ENCODE peak calls at places on chromosomes 4 and X, in four cellular contexts. One of them, this sample, is unnamed. For H3K27me3, the result is how much of the 10 kb centered on the place peaks cover.

GRCh38 chrX:125507119-125507518 is 187.4 kb downstream of the TEX13C start:
- DNase-seq in BE2C: no peak
- DNase-seq in HL-60: no peak
- DNase-seq in psoas muscle: no peak
- DNase-seq in this sample: no peak

GRCh38 chr4:16750882-16751642 is 147.4 kb downstream of the LDB2 start:
- DNase-seq in BE2C: peak
- DNase-seq in psoas muscle: no peak
- DNase-seq in HL-60: no peak
- DNase-seq in this sample: no peak

GRCh38 chrX:20252392-20253231 is 14.1 kb downstream of the RPS6KA3 start:
- DNase-seq in BE2C: peak
- DNase-seq in HL-60: peak
- DNase-seq in psoas muscle: peak
- DNase-seq in this sample: no peak

GRCh38 chr4:2694691-2695090 is 61.4 kb downstream of the TNIP2 start:
- DNase-seq in BE2C: no peak
- DNase-seq in psoas muscle: peak
- DNase-seq in HL-60: no peak
- DNase-seq in this sample: no peak

GRCh38 chr4:1413221-1413663 is 7.0 kb upstream of the NKX1-1 start:
- DNase-seq in BE2C: no peak
- DNase-seq in psoas muscle: no peak
- DNase-seq in HL-60: no peak
- DNase-seq in this sample: peak

GRCh38 chr4:65383589-65384305 is 286.5 kb downstream of the EPHA5 start:
- DNase-seq in BE2C: no peak
- DNase-seq in psoas muscle: no peak
- DNase-seq in HL-60: no peak
- DNase-seq in this sample: no peak

GRCh38 chr4:1172228-1172851 is at the start of gene SPON2:
- DNase-seq in psoas muscle: peak
- DNase-seq in BE2C: no peak
- DNase-seq in HL-60: no peak
- DNase-seq in this sample: peak

GRCh38 chr4:182492456-182492855 is 249.3 kb downstream of the TENM3 start:
- DNase-seq in BE2C: no peak
- DNase-seq in HL-60: no peak
- DNase-seq in psoas muscle: no peak
- DNase-seq in this sample: no peak

GRCh38 chrX:77938083-77938482 is 27.6 kb downstream of the ATP7A start:
- DNase-seq in HL-60: no peak
- DNase-seq in psoas muscle: no peak
- DNase-seq in BE2C: no peak
- DNase-seq in this sample: no peak

GRCh38 chr4:165489786-165490185 is 111.0 kb downstream of the CPE start:
- DNase-seq in BE2C: no peak
- DNase-seq in HL-60: no peak
- DNase-seq in psoas muscle: no peak
- DNase-seq in this sample: no peak

GRCh38 chr4:61992351-61992750 is 792.2 kb downstream of the ADGRL3 start:
- DNase-seq in BE2C: no peak
- DNase-seq in psoas muscle: no peak
- DNase-seq in HL-60: no peak
- DNase-seq in this sample: no peak

GRCh38 chr4:134308910-134309309 is 107.3 kb upstream of the PABPC4L start:
- DNase-seq in psoas muscle: no peak
- DNase-seq in HL-60: no peak
- DNase-seq in BE2C: no peak
- DNase-seq in this sample: no peak

GRCh38 chrX:149962859-149963757 is 24.8 kb upstream of the EOLA2 start:
- DNase-seq in BE2C: peak
- DNase-seq in HL-60: peak
- DNase-seq in psoas muscle: peak
- DNase-seq in this sample: no peak

GRCh38 chr4:123587983-123588494 is 191.4 kb downstream of the SPRY1 start:
- DNase-seq in BE2C: peak
- DNase-seq in HL-60: no peak
- DNase-seq in psoas muscle: peak
- DNase-seq in this sample: peak

GRCh38 chr4:57151481-57151880 is 41.3 kb upstream of the IGFBP7 start:
- DNase-seq in HL-60: no peak
- DNase-seq in psoas muscle: no peak
- DNase-seq in BE2C: no peak
- DNase-seq in this sample: peak

GRCh38 chrX:18855919-18856644 is 127.8 kb downstream of the PHKA2 start:
- DNase-seq in HL-60: no peak
- DNase-seq in psoas muscle: no peak
- DNase-seq in BE2C: no peak
- DNase-seq in this sample: no peak

GRCh38 chrX:137428777-137429564 is 137.0 kb upstream of the ZIC3 start:
- DNase-seq in HL-60: no peak
- DNase-seq in BE2C: no peak
- DNase-seq in psoas muscle: no peak
- DNase-seq in this sample: no peak

GRCh38 chrX:21989415-21989814 is 42.7 kb upstream of the PHEX start:
- DNase-seq in BE2C: no peak
- DNase-seq in psoas muscle: no peak
- DNase-seq in HL-60: peak
- DNase-seq in this sample: no peak

GRCh38 chrX:80174925-80175574 is 160.5 kb downstream of the TBX22 start:
- DNase-seq in BE2C: no peak
- DNase-seq in HL-60: no peak
- DNase-seq in psoas muscle: peak
- DNase-seq in this sample: no peak

GRCh38 chr4:10584042-10584441 is 100.5 kb downstream of the CLNK start:
- DNase-seq in HL-60: no peak
- DNase-seq in psoas muscle: no peak
- DNase-seq in BE2C: no peak
- DNase-seq in this sample: no peak

GRCh38 chrX:8946488-8947050 is 87.4 kb downstream of the FAM9B start:
- DNase-seq in HL-60: no peak
- DNase-seq in BE2C: no peak
- DNase-seq in psoas muscle: no peak
- DNase-seq in this sample: no peak

GRCh38 chr4:156764145-156764544 is 207.5 kb downstream of the PDGFC start:
- DNase-seq in HL-60: no peak
- DNase-seq in psoas muscle: no peak
- DNase-seq in BE2C: no peak
- DNase-seq in this sample: no peak

GRCh38 chr4:186940476-186940875 is 216.8 kb upstream of the FAT1 start:
- DNase-seq in psoas muscle: no peak
- DNase-seq in BE2C: no peak
- DNase-seq in HL-60: no peak
- DNase-seq in this sample: no peak

GRCh38 chrX:21004835-21005234 is 369.4 kb upstream of the CNKSR2 start:
- DNase-seq in BE2C: no peak
- DNase-seq in psoas muscle: no peak
- DNase-seq in HL-60: no peak
- DNase-seq in this sample: no peak

GRCh38 chrX:16662402-16662801 is 12.4 kb downstream of the S100G start:
- DNase-seq in BE2C: no peak
- DNase-seq in HL-60: no peak
- DNase-seq in psoas muscle: no peak
- DNase-seq in this sample: no peak

GRCh38 chrX:24298191-24298590 is 15.7 kb downstream of the SUPT20HL2 start:
- DNase-seq in BE2C: no peak
- DNase-seq in psoas muscle: no peak
- DNase-seq in HL-60: no peak
- DNase-seq in this sample: no peak

GRCh38 chrX:104137496-104137895 is 19.3 kb downstream of the SLC25A53 start:
- DNase-seq in HL-60: no peak
- DNase-seq in psoas muscle: no peak
- DNase-seq in BE2C: peak
- DNase-seq in this sample: no peak

GRCh38 chr4:38993683-38994082 is 38.5 kb downstream of the TMEM156 start:
- DNase-seq in psoas muscle: no peak
- DNase-seq in HL-60: no peak
- DNase-seq in BE2C: no peak
- DNase-seq in this sample: no peak

GRCh38 chr4:118112647-118113046 is 78.4 kb downstream of the NDST3 start:
- DNase-seq in HL-60: no peak
- DNase-seq in psoas muscle: no peak
- DNase-seq in BE2C: no peak
- DNase-seq in this sample: no peak

DNA sequence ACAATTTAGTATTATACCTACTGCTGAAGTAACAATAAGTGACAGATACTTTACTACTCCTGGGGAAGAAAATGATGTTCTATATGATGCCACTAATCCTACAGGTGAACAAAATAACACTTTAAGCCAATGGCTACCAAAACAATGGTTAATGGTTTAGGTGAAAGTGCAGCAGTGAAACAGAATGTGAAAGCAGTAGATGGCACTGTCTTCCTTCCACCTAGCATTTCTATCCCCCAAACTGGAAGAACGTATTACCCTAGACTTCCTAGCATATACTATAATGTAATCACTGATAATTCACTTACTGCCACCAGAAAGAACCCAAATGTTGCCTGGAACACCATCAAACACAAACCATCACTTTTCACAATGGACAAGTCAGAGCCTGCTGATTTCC is 18.9 kb upstream of the CABS1 start:
- DNase-seq in psoas muscle: no peak
- DNase-seq in BE2C: no peak
- DNase-seq in HL-60: no peak
- DNase-seq in this sample: no peak
- TF ChIP-seq CTCF in psoas muscle: no peak
- TF ChIP-seq CTCF in BE2C: no peak
- TF ChIP-seq CTCF in HL-60: no peak
- TF ChIP-seq CTCF in this sample: peak

GRCh38 chr4:26871611-26872010 is 11.0 kb downstream of the STIM2 start:
- DNase-seq in psoas muscle: no peak
- DNase-seq in HL-60: no peak
- DNase-seq in BE2C: peak
- DNase-seq in this sample: no peak
- H3K4me3 ChIP-seq in psoas muscle: no peak
- H3K4me3 ChIP-seq in HL-60: no peak
- H3K4me3 ChIP-seq in BE2C: no peak
- H3K4me3 ChIP-seq in this sample: no peak

DNA sequence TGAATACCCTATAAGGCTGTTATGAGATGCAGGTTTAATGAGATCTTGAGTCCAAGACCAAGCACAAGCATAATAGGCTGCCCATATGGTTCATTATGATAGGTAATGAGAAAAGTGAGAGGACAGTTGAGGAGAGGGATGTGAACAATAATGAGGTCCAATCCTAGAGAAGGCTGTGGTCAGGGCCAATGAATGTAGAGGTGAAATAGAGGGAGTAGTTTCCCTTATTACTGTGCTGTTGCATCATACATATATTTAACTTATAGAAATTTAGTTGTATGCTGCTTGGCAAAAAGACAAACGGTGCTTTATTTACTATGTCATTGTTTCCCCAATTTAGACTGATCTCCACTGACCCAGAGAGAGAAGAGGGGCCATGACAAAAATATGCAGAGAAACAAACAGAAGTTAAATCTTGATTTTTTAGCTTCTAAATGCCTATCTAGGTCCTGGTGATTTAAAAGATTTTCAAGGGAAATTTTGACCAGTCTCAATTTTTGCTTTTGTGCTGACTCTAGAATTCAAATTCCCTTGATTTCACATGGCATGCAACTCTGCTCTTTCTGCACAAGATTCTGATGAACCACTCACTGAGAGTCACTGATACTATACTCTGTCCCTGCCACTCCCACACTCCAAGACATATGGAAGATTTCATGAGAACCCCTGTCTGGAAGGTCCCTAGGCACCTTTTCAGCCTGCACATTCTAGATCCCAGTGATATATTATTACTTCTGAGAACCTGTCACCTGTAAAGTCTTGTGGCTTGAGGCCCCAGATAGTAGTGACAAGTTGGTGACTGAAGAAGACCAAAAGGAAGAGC is 159.7 kb downstream of the VSIG4 start:
- DNase-seq in HL-60: no peak
- DNase-seq in BE2C: no peak
- DNase-seq in psoas muscle: no peak
- DNase-seq in this sample: no peak
- H3K27me3 ChIP-seq in HL-60: under half
- H3K27me3 ChIP-seq in BE2C: under half
- H3K27me3 ChIP-seq in psoas muscle: under half
- H3K27me3 ChIP-seq in this sample: under half

GRCh38 chr4:7462509-7462971 is 27.8 kb upstream of the PSAPL1 start:
- DNase-seq in psoas muscle: no peak
- DNase-seq in HL-60: no peak
- DNase-seq in BE2C: peak
- DNase-seq in this sample: no peak
- TF ChIP-seq CTCF in psoas muscle: no peak
- TF ChIP-seq CTCF in HL-60: no peak
- TF ChIP-seq CTCF in BE2C: peak
- TF ChIP-seq CTCF in this sample: peak

GRCh38 chr4:105895324-105895608 is at the start of gene NPNT:
- DNase-seq in psoas muscle: no peak
- DNase-seq in HL-60: no peak
- DNase-seq in BE2C: peak
- DNase-seq in this sample: no peak

GRCh38 chr4:105894570-105895323 is 524 bp upstream of the NPNT start:
- DNase-seq in BE2C: no peak
- DNase-seq in HL-60: no peak
- DNase-seq in psoas muscle: no peak
- DNase-seq in this sample: no peak

GRCh38 chr4:105896461-105896939 is 1.2 kb downstream of the NPNT start:
- DNase-seq in BE2C: no peak
- DNase-seq in psoas muscle: no peak
- DNase-seq in HL-60: no peak
- DNase-seq in this sample: peak

GRCh38 chr4:105895609-105896460 is 564 bp downstream of the NPNT start:
- DNase-seq in psoas muscle: peak
- DNase-seq in BE2C: peak
- DNase-seq in HL-60: no peak
- DNase-seq in this sample: peak

DNA sequence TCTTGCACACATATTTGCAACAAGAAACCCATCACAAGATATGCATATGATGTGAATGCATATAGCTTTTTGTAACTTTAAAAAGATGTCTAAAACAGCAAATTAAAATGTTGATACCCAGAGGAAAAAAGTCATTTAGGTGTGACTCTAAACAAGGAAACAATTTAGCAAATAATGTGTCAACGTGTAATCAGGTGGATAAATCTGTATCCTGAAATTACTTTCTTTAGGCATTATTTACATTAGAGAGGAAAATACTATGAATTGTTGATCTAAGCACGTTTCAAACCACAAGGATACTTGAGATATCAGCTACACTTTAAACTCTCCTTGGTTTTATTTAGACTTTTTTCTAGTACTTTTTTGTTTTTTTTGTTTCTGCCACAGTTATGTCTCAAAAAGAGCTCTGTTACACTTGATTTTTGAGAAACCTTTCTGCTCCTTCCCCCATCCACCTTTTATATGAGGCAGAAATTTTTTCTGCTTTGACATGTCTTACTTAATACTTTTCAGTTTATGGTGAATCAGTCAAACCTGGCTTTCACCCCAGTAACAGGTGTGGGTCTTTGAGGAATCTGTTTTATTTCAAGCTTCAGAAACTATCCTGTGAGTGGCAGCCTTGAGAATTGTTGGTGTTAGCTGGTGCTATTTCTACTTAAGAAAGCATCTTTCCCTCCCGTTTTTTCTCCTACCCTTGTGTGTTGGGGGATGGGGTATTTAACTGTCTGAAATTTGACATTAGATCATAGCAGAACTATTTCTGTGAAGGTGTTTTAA is 1.9 kb downstream of the NPNT start:
- DNase-seq in BE2C: no peak
- DNase-seq in HL-60: no peak
- DNase-seq in psoas muscle: no peak
- DNase-seq in this sample: no peak
- H3K4me3 ChIP-seq in BE2C: no peak
- H3K4me3 ChIP-seq in HL-60: no peak
- H3K4me3 ChIP-seq in psoas muscle: peak
- H3K4me3 ChIP-seq in this sample: no peak

This sample was measured in RWPE2.